ENCODE peak calls at places on chromosomes 2 and 18, in four cellular contexts. K, R, Q and O are unnamed samples.

GRCh38 chr2:214246417-214246816 is 164.4 kb upstream of the VWC2L start:
- DNase-seq in K (no peak), R (no peak), Q (no peak), O (no peak)

GRCh38 chr2:227412877-227413276 is 25.1 kb upstream of the SCYGR1 start:
- DNase-seq in K (no peak), R (no peak), Q (no peak), O (no peak)

GRCh38 chr2:54416938-54417337 is 39.2 kb upstream of the SPTBN1 start:
- DNase-seq in K (no peak), R (no peak), Q (no peak), O (no peak)

GRCh38 chr2:48092846-48093498 is 186.7 kb upstream of the FBXO11 start:
- DNase-seq in K (no peak), R (no peak), Q (no peak), O (no peak)

GRCh38 chr18:33424266-33424946 is 16.1 kb downstream of the CCDC178 start:
- DNase-seq in K (no peak), R (no peak), Q (no peak), O (no peak)

GRCh38 chr2:9232886-9233285 is 26.3 kb downstream of the ASAP2 start:
- DNase-seq in K (no peak), R (no peak), Q (no peak), O (peak; percentile 64)

GRCh38 chr2:192002418-192002817 is 155.5 kb upstream of the CAVIN2 start:
- DNase-seq in K (peak; percentile 45), R (no peak), Q (no peak), O (no peak)

GRCh38 chr2:66189598-66189997 is 245.3 kb upstream of the MEIS1 start:
- DNase-seq in K (no peak), R (no peak), Q (no peak), O (peak; percentile 3)

GRCh38 chr18:76564117-76564516 is 69.1 kb upstream of the ZNF516 start:
- DNase-seq in K (no peak), R (peak; percentile 4), Q (no peak), O (peak; percentile 47)

GRCh38 chr2:9984217-9984739 is 32.8 kb downstream of the GRHL1 start:
- DNase-seq in K (no peak), R (no peak), Q (peak; percentile 40), O (peak; percentile 64)

GRCh38 chr2:74413001-74413698 is 8.3 kb downstream of the C2orf81 start:
- DNase-seq in K (no peak), R (no peak), Q (no peak), O (no peak)

GRCh38 chr2:69791045-69791444 is 38.4 kb upstream of the GMCL1 start:
- DNase-seq in K (no peak), R (no peak), Q (no peak), O (peak; percentile 36)

GRCh38 chr18:40582105-40582504 is 1372.9 kb upstream of the PIK3C3 start:
- DNase-seq in K (no peak), R (no peak), Q (no peak), O (no peak)

GRCh38 chr2:63465633-63466032 is 122.6 kb downstream of the WDPCP start:
- DNase-seq in K (no peak), R (no peak), Q (no peak), O (peak; percentile 9)

GRCh38 chr2:63009490-63009889 is 41.1 kb upstream of the OTX1 start:
- DNase-seq in K (no peak), R (no peak), Q (no peak), O (no peak)

GRCh38 chr2:215833531-215834162 is 179.7 kb downstream of the MREG start:
- DNase-seq in K (no peak), R (no peak), Q (no peak), O (peak; percentile 72)

GRCh38 chr18:48133675-48134251 is 203.3 kb upstream of the SMAD2 start:
- DNase-seq in K (no peak), R (no peak), Q (no peak), O (no peak)

GRCh38 chr18:5066380-5066977 is 130.6 kb downstream of the AKAIN1 start:
- DNase-seq in K (peak; percentile 56), R (peak; percentile 68), Q (no peak), O (no peak)

GRCh38 chr2:117771969-117772630 is 42.4 kb upstream of the DDX18 start:
- DNase-seq in K (no peak), R (no peak), Q (no peak), O (peak; percentile 56)

GRCh38 chr2:135985826-135986393 is 484 bp upstream of the DARS1 start:
- DNase-seq in K (no peak), R (no peak), Q (no peak), O (no peak)

GRCh38 chr2:41836944-41837343 is 210.9 kb upstream of the PKDCC start:
- DNase-seq in K (peak; percentile 54), R (peak; percentile 70), Q (peak; percentile 76), O (peak; percentile 60)

GRCh38 chr2:182818541-182819308 is 47.7 kb downstream of the FRZB start:
- DNase-seq in K (peak; percentile 41), R (no peak), Q (peak; percentile 75), O (peak; percentile 32)

GRCh38 chr2:68936889-68937288 is 15.8 kb downstream of the GKN2 start:
- DNase-seq in K (no peak), R (no peak), Q (no peak), O (no peak)

GRCh38 chr2:159968282-159968900 is 94.0 kb downstream of the PLA2R1 start:
- DNase-seq in K (peak; percentile 52), R (no peak), Q (peak; percentile 58), O (peak; percentile 52)

GRCh38 chr2:234496835-234497591 is at the start of gene ARL4C:
- DNase-seq in K (peak; percentile 81), R (peak; percentile 72), Q (peak; percentile 77), O (peak; percentile 82)

GRCh38 chr2:27798948-27799645 is 27.6 kb downstream of the MRPL33 start:
- DNase-seq in K (peak; percentile 65), R (peak; percentile 34), Q (peak; percentile 31), O (peak; percentile 99)

GRCh38 chr2:239150125-239151011 is 250.5 kb downstream of the HDAC4 start:
- DNase-seq in K (no peak), R (no peak), Q (no peak), O (no peak)

GRCh38 chr2:86518498-86518897 is 44.7 kb downstream of the CHMP3 start:
- DNase-seq in K (no peak), R (no peak), Q (no peak), O (peak; percentile 14)

GRCh38 chr2:200298015-200298414 is 8.5 kb upstream of the SPATS2L start:
- DNase-seq in K (no peak), R (no peak), Q (no peak), O (no peak)

GRCh38 chr2:241269707-241270520 is 45.6 kb downstream of the HDLBP start:
- DNase-seq in K (peak; percentile 22), R (no peak), Q (no peak), O (no peak)

GRCh38 chr2:2847131-2847740 is 516.2 kb upstream of the MYT1L start:
- DNase-seq in K (no peak), R (no peak), Q (no peak), O (no peak)

GRCh38 chr2:240024766-240025165 is 376 bp downstream of the NDUFA10 start:
- DNase-seq in K (no peak), R (no peak), Q (peak; percentile 3), O (peak; percentile 12)

GRCh38 chr18:39796413-39796812 is 2158.6 kb upstream of the PIK3C3 start:
- DNase-seq in K (no peak), R (no peak), Q (no peak), O (peak; percentile 14)

GRCh38 chr2:54669677-54670484 is 53.6 kb upstream of the EML6 start:
- DNase-seq in K (no peak), R (no peak), Q (no peak), O (peak; percentile 82)

GRCh38 chr2:176779917-176780316 is 432.7 kb upstream of the HNRNPA3 start:
- DNase-seq in K (no peak), R (no peak), Q (no peak), O (no peak)

GRCh38 chr2:176789751-176790150 is 422.8 kb upstream of the HNRNPA3 start:
- DNase-seq in K (no peak), R (no peak), Q (no peak), O (no peak)

GRCh38 chr2:176781570-176782217 is 430.9 kb upstream of the HNRNPA3 start:
- DNase-seq in K (no peak), R (no peak), Q (no peak), O (no peak)

DNA sequence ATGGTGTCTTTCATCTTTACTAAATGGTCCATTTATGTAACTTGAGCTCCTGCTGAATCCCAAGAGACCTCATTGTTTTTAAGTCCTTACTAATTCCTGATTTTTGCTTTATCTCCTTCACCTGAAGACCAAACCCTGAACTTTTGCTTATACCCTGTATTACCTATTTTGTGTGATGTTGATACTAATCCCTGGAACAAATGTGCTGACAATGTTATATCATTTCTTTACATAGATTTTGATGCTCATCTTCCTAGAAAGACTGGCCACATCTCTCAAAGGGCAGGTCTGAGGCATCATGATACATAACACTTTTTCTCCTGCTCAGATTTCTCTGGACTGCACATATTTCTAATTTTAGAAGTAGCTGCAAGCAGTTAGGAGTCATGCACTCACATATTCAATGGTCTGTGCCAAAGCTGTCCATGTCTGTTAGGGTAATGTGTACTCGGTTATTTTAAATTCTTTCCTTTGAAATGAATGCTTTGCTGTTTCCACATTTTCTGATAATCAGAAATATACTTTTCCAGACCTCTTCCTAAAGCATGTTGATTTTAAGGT is 427.9 kb upstream of the HNRNPA3 start:
- DNase-seq in K (no peak), R (no peak), Q (no peak), O (no peak)
- H3K4ac ChIP-seq in K (no peak overlapping the region), R (no peak overlapping the region), Q (no peak overlapping the region), O (no peak overlapping the region)

GRCh38 chr2:83376731-83377130 is 1082.3 kb downstream of the SUCLG1 start:
- DNase-seq in K (no peak), R (no peak), Q (no peak), O (no peak)
- H2BK15ac ChIP-seq in K (no peak overlapping the region), R (no peak overlapping the region), Q (no peak overlapping the region), O (no peak overlapping the region)

DNA sequence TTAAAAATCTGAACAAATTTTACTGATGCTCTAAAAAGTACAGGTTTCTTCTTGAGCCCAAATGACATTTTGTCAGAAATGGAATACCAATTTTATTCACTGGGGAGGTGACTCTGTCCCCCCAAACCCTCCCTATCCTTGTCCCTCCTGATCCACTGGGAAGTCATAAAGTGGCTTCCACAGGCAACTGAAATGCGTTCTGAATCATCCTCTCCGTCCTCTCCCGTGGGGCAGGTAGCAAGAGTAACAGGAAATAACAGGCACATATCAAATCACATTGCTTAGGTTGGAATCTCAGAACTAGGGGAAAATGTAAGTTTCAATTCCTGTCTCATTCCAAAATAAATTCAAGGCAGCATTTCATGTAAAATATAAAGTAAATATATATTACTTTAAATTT is 44.5 kb downstream of the MYL12B start:
- DNase-seq in K (no peak), R (no peak), Q (no peak), O (no peak)
- H3K27ac ChIP-seq in K (no peak overlapping the region), R (no peak overlapping the region), Q (no peak overlapping the region), O (no peak overlapping the region)

DNA sequence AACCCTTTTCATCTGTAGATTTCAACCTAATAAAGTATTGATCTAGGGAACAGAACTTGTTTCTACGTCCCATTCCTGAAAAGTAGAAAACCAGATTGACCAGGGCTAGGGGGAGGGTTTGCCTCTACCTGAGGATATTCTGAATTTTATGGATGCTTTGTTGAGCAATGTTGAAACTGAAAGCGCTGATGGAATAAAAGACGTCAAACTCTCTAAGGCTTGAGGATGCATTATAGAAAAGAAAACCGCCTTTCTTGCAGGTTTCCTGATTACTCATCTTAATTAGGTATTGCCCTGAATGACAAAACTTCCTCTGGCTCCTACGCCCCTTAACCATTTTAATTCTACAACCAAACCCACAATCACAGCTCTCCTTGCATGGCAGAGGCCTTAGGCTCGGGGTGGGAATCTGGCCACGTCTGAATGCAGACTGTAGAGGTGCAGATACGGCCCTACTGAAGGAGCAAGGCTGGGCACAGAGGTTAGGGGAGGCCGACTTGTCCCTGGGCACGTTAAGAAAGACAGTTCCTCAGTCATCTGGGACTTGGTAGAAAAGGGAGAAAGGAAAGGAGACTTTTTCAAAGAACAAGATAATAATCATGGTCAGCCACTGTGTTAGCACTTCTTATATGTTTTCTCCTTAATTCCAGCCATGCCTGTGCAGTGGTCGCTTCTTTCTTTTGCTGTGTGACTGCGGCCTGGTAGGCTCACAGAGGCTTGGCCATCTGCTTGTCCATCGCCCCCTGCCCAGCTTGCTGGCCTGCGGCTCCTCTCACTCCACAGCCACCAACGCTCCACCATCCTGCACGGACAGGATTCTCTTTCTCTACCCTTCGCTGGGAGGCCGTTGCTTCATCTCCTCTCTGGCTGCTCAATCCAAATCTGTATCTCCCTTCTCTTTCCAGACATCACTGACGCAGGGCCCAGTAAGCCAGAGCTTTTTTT is 209.5 kb downstream of the VAPA start:
- DNase-seq in K (no peak), R (peak; percentile 42), Q (no peak), O (no peak)
- H3K4ac ChIP-seq in K (no peak overlapping the region), R (no peak overlapping the region), Q (no peak overlapping the region), O (peak overlapping the region; percentile 5)